ENCODE peak calls at places on chromosomes 16 and 17, in seven cellular contexts. I is posterior vena cava; C is EL; K is adrenal gland; A is CD4-positive, alpha-beta T cell; Z is NCI-H1694 treated with DMSO at 0.1 percent for 48 hours; O is activated CD8-positive, alpha-beta T cell treated with anti-CD3 and anti-CD28 coated beads, Interleukin-2, amount 10 ng/mL, durations not matched to agents 7 days and 5 days. Y is an unnamed sample.

GRCh38 chr17:45147102-45147580 is 1.1 kb upstream of the HEXIM1 start:
- DNase-seq in K (no peak), A (no peak), Z (peak; percentile 89), I (no peak), O (peak; percentile 82), C (no peak), Y (peak; percentile 77)

GRCh38 chr16:71837150-71837549 is 8.6 kb upstream of the ATXN1L start:
- DNase-seq in A (no peak), O (no peak), K (no peak), C (no peak), I (no peak), Z (no peak), Y (no peak)

GRCh38 chr16:17277981-17278381 is 192.8 kb downstream of the XYLT1 start:
- DNase-seq in Z (no peak), K (no peak), A (no peak), C (no peak), O (no peak), I (no peak), Y (peak; percentile 48)

GRCh38 chr16:60318486-60318885 is 1584.4 kb upstream of the GOT2 start:
- DNase-seq in O (no peak), Z (no peak), A (no peak), I (no peak), K (no peak), C (no peak), Y (no peak)

GRCh38 chr17:76727745-76728456 is 1.3 kb downstream of the METTL23 start:
- DNase-seq in O (peak; percentile 43), A (no peak), K (no peak), Z (no peak), C (no peak), I (no peak), Y (no peak)

GRCh38 chr16:87375426-87376135 is 8.0 kb downstream of the FBXO31 start:
- DNase-seq in K (no peak), C (peak; percentile 35), Z (no peak), A (no peak), O (no peak), I (peak; percentile 72), Y (no peak)

GRCh38 chr16:27243725-27244362 is 24.7 kb downstream of the NSMCE1 start:
- DNase-seq in K (no peak), C (no peak), O (no peak), I (peak; percentile 50), Z (no peak), A (no peak), Y (no peak)

GRCh38 chr16:51932317-51932716 is 614.6 kb downstream of the TOX3 start:
- DNase-seq in A (no peak), K (no peak), I (no peak), Z (no peak), C (no peak), O (no peak), Y (no peak)

GRCh38 chr16:78292726-78293380 is 193.4 kb downstream of the WWOX start:
- DNase-seq in K (no peak), A (no peak), I (no peak), O (no peak), C (no peak), Z (no peak), Y (no peak)

GRCh38 chr16:27745348-27745747 is 195.4 kb downstream of the KATNIP start:
- DNase-seq in I (no peak), Z (no peak), O (no peak), K (no peak), A (no peak), C (no peak), Y (no peak)

GRCh38 chr16:914453-914852 is 56.3 kb downstream of the LMF1 start:
- DNase-seq in C (peak; percentile 5), Z (no peak), A (no peak), O (no peak), K (no peak), I (no peak), Y (no peak)

GRCh38 chr16:83348991-83349390 is 458.8 kb upstream of the HSBP1 start:
- DNase-seq in A (no peak), K (no peak), I (no peak), C (peak; percentile 63), Z (no peak), O (no peak), Y (no peak)

GRCh38 chr17:50949128-50950001 is 83.2 kb upstream of the TOB1 start:
- DNase-seq in C (no peak), I (peak; percentile 76), A (no peak), Z (peak; percentile 56), K (peak; percentile 29), O (no peak), Y (peak; percentile 6)

GRCh38 chr17:57530508-57530907 is 214.6 kb downstream of the CCDC182 start:
- DNase-seq in K (no peak), C (peak; percentile 52), O (peak; percentile 41), Z (no peak), A (no peak), I (peak; percentile 29), Y (no peak)

GRCh38 chr17:64599187-64599676 is 62.9 kb downstream of the SMURF2 start:
- DNase-seq in O (peak; percentile 83), C (no peak), Z (no peak), A (peak; percentile 51), I (no peak), K (no peak), Y (peak; percentile 28)

GRCh38 chr17:78934681-78935418 is 9.7 kb upstream of the TIMP2 start:
- DNase-seq in O (no peak), I (no peak), A (no peak), Z (no peak), K (no peak), C (no peak), Y (no peak)

GRCh38 chr16:50146479-50147435 is 6.3 kb upstream of the TENT4B start:
- DNase-seq in Z (no peak), A (no peak), C (no peak), K (no peak), O (no peak), I (no peak), Y (no peak)

GRCh38 chr17:4658478-4659305 is 17.2 kb upstream of the ALOX15 start:
- DNase-seq in K (no peak), A (no peak), C (peak; percentile 82), Z (no peak), O (peak; percentile 28), I (no peak), Y (peak; percentile 81)

GRCh38 chr16:65312071-65312470 is 190.2 kb upstream of the CDH11 start:
- DNase-seq in I (no peak), C (peak; percentile 75), O (no peak), A (no peak), Z (no peak), K (no peak), Y (no peak)

GRCh38 chr16:50209548-50210265 is 56.6 kb downstream of the TENT4B start:
- DNase-seq in C (no peak), K (no peak), O (no peak), I (no peak), Z (no peak), A (no peak), Y (no peak)

GRCh38 chr16:87822002-87822390 is 47.3 kb downstream of the SLC7A5 start:
- DNase-seq in O (no peak), I (no peak), K (no peak), C (no peak), Z (no peak), A (no peak), Y (no peak)

GRCh38 chr17:4969551-4970231 is 2.1 kb upstream of the SPAG7 start:
- DNase-seq in C (peak; percentile 41), K (no peak), O (peak; percentile 30), Z (no peak), A (no peak), I (no peak), Y (no peak)

GRCh38 chr17:14058051-14058450 is 11.3 kb upstream of the COX10 start:
- DNase-seq in Z (no peak), K (no peak), A (no peak), O (no peak), C (no peak), I (no peak), Y (no peak)